ENCODE peak calls at places on chromosomes 1 and 21, in four cellular contexts. M, G, P and Y are unnamed samples.

GRCh38 chr1:221172836-221173235 is 293.6 kb downstream of the HLX start:
- DNase-seq in M (no peak), G (no peak), P (no peak), Y (no peak)

GRCh38 chr21:43921979-43922945 is 57.2 kb downstream of the AGPAT3 start:
- DNase-seq in M (no peak), G (peak; percentile 26), P (peak; percentile 69), Y (no peak)

GRCh38 chr1:6359568-6360496 is 33.7 kb downstream of the ACOT7 start:
- DNase-seq in M (peak; percentile 57), G (peak; percentile 88), P (peak; percentile 81), Y (peak; percentile 67)

GRCh38 chr1:166080277-166080964 is 86.4 kb downstream of the FAM78B start:
- DNase-seq in M (peak; percentile 35), G (no peak), P (no peak), Y (peak; percentile 18)

GRCh38 chr1:159719990-159720389 is 5.6 kb upstream of the CRP start:
- DNase-seq in M (no peak), G (no peak), P (no peak), Y (no peak)

GRCh38 chr21:42061866-42062542 is 9.1 kb upstream of the UMODL1 start:
- DNase-seq in M (no peak), G (no peak), P (no peak), Y (no peak)

GRCh38 chr21:34363733-34364132 is at the start of gene KCNE2:
- DNase-seq in M (peak; percentile 26), G (no peak), P (no peak), Y (no peak)

GRCh38 chr1:16163882-16164820 is 8.3 kb upstream of the EPHA2 start:
- DNase-seq in M (peak; percentile 45), G (peak; percentile 100), P (peak; percentile 90), Y (no peak)

GRCh38 chr1:110556471-110556807 is 37.5 kb upstream of the KCNA10 start:
- DNase-seq in M (no peak), G (no peak), P (no peak), Y (peak; percentile 26)

GRCh38 chr21:41133896-41134522 is 34.0 kb upstream of the BACE2 start:
- DNase-seq in M (no peak), G (peak; percentile 54), P (peak; percentile 60), Y (no peak)

GRCh38 chr1:55062801-55063561 is 23.6 kb downstream of the PCSK9 start:
- DNase-seq in M (no peak), G (no peak), P (no peak), Y (peak; percentile 36)

GRCh38 chr1:172447641-172448040 is 3.8 kb upstream of the PIGC start:
- DNase-seq in M (no peak), G (no peak), P (no peak), Y (no peak)
- H4K5ac ChIP-seq in M (no peak overlapping the region), G (no peak overlapping the region), P (no peak overlapping the region), Y (no peak overlapping the region)

GRCh38 chr1:65147424-65148177 is 402 bp upstream of the AK4 start:
- DNase-seq in M (peak; percentile 67), G (no peak), P (peak; percentile 43), Y (peak; percentile 53)
- H3K18ac ChIP-seq in M (peak overlapping the region; percentile 88), G (peak overlapping the region; percentile 25), P (no peak overlapping the region), Y (no peak overlapping the region)

GRCh38 chr1:209291715-209292114 is 291.8 kb upstream of the CAMK1G start:
- DNase-seq in M (no peak), G (no peak), P (no peak), Y (no peak)
- H2BK15ac ChIP-seq in M (no peak overlapping the region), G (no peak overlapping the region), P (no peak overlapping the region), Y (no peak overlapping the region)

DNA sequence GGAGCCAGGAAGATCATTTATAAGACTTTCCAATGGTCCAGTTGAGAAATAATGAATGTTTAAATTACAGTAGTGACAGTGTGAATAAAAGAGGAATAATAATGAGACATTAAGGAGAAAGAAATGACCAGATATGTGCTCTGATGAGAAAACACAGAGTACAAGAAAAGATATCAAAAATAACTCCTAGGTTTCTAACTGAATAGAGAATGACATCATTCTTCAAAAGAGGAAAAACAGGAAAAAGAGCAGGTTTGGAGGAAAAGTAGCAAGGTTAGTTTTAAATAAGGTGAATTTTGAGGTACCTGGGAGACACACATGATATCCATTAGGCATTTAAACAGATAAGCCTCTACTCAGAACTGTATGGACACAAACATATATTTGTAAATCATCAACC is 55.0 kb downstream of the ANKRD13C start:
- DNase-seq in M (no peak), G (no peak), P (no peak), Y (no peak)
- H4K5ac ChIP-seq in M (no peak overlapping the region), G (no peak overlapping the region), P (no peak overlapping the region), Y (no peak overlapping the region)

GRCh38 chr1:224802596-224802995 is 126.9 kb upstream of the DNAH14 start:
- DNase-seq in M (no peak), G (no peak), P (no peak), Y (no peak)

GRCh38 chr1:224799083-224799482 is 130.4 kb upstream of the DNAH14 start:
- DNase-seq in M (no peak), G (no peak), P (no peak), Y (no peak)

GRCh38 chr1:224804220-224804619 is 125.3 kb upstream of the DNAH14 start:
- DNase-seq in M (no peak), G (no peak), P (no peak), Y (no peak)

GRCh38 chr1:224801761-224802490 is 127.5 kb upstream of the DNAH14 start:
- DNase-seq in M (no peak), G (no peak), P (no peak), Y (no peak)

GRCh38 chr1:224800486-224801119 is 128.9 kb upstream of the DNAH14 start:
- DNase-seq in M (peak; percentile 54), G (no peak), P (no peak), Y (peak; percentile 46)
- H3K18ac ChIP-seq in M (peak overlapping the region; percentile 89), G (no peak overlapping the region), P (no peak overlapping the region), Y (no peak overlapping the region)

GRCh38 chr1:175192630-175193338 is at the start of gene KIAA0040:
- DNase-seq in M (peak; percentile 72), G (no peak), P (peak; percentile 81), Y (peak; percentile 83)
- H2BK15ac ChIP-seq in M (peak within 1 kb of the TSS; percentile 10), G (no peak within 1 kb of the TSS), P (no peak within 1 kb of the TSS), Y (no peak within 1 kb of the TSS)

GRCh38 chr1:14326857-14327256 is 271.6 kb upstream of the KAZN start:
- DNase-seq in M (no peak), G (no peak), P (no peak), Y (no peak)
- H4K5ac ChIP-seq in M (no peak overlapping the region), G (no peak overlapping the region), P (no peak overlapping the region), Y (no peak overlapping the region)

GRCh38 chr1:48643193-48643592 is 133.5 kb downstream of the BEND5 start:
- DNase-seq in M (no peak), G (no peak), P (no peak), Y (no peak)

GRCh38 chr1:48644950-48645605 is 131.6 kb downstream of the BEND5 start:
- DNase-seq in M (no peak), G (no peak), P (peak; percentile 14), Y (no peak)

GRCh38 chr1:48649880-48650279 is 126.8 kb downstream of the BEND5 start:
- DNase-seq in M (no peak), G (no peak), P (no peak), Y (no peak)

GRCh38 chr1:48644190-48644930 is 132.3 kb downstream of the BEND5 start:
- DNase-seq in M (no peak), G (no peak), P (no peak), Y (no peak)

GRCh38 chr1:48645883-48646282 is 130.8 kb downstream of the BEND5 start:
- DNase-seq in M (no peak), G (no peak), P (no peak), Y (peak; percentile 55)
- H3K18ac ChIP-seq in M (no peak overlapping the region), G (no peak overlapping the region), P (no peak overlapping the region), Y (no peak overlapping the region)

GRCh38 chr1:3209201-3209600 is 140.2 kb downstream of the PRDM16 start:
- DNase-seq in M (no peak), G (no peak), P (no peak), Y (no peak)

GRCh38 chr1:3207217-3207848 is 138.3 kb downstream of the PRDM16 start:
- DNase-seq in M (no peak), G (no peak), P (no peak), Y (no peak)

GRCh38 chr1:3205815-3206214 is 136.8 kb downstream of the PRDM16 start:
- DNase-seq in M (no peak), G (no peak), P (no peak), Y (no peak)

GRCh38 chr1:3204725-3205124 is 135.7 kb downstream of the PRDM16 start:
- DNase-seq in M (peak; percentile 53), G (no peak), P (no peak), Y (no peak)

GRCh38 chr1:3206696-3207095 is 137.7 kb downstream of the PRDM16 start:
- DNase-seq in M (no peak), G (no peak), P (no peak), Y (no peak)
- H2BK15ac ChIP-seq in M (no peak overlapping the region), G (no peak overlapping the region), P (no peak overlapping the region), Y (no peak overlapping the region)